ENCODE peak calls at places on chromosomes 13 and 19, in ten cellular contexts. M is transverse colon; U is CD8-positive, alpha-beta T cell; T is RWPE1; O is caudate nucleus; Q is GM23338; B is cardiac muscle cell; V is psoas muscle; W is H9; X is neural progenitor cell. D is an unnamed sample.

GRCh38 chr19:3068071-3068470 is 5.8 kb upstream of the TLE5 start:
- DNase-seq in M (no peak), U (no peak), T (no peak), O (no peak), Q (no peak), B (no peak), V (peak; percentile 86), W (no peak), X (no peak), D (no peak)

GRCh38 chr13:76948139-76948538 is at the start of gene ACOD1:
- DNase-seq in M (no peak), U (no peak), T (no peak), O (no peak), Q (no peak), B (no peak), V (no peak), W (no peak), X (no peak), D (no peak)

GRCh38 chr13:75285310-75285709 is 196.7 kb downstream of the TBC1D4 start:
- DNase-seq in M (no peak), U (no peak), T (no peak), O (no peak), Q (no peak), B (no peak), V (no peak), W (no peak), X (no peak), D (no peak)

GRCh38 chr13:50387124-50387581 is 371.9 kb downstream of the KCNRG start:
- DNase-seq in M (peak; percentile 50), U (no peak), T (no peak), O (no peak), Q (peak; percentile 72), B (no peak), V (peak; percentile 82), W (peak; percentile 72), X (peak; percentile 75), D (no peak)

GRCh38 chr13:73677041-73677589 is 457.1 kb downstream of the KLF12 start:
- DNase-seq in M (no peak), U (no peak), T (peak; percentile 75), O (no peak), Q (no peak), B (peak; percentile 70), V (no peak), W (no peak), X (no peak), D (no peak)

GRCh38 chr13:113589961-113590339 is 5.4 kb downstream of the TFDP1 start:
- DNase-seq in M (peak; percentile 4), U (no peak), T (no peak), O (no peak), Q (no peak), B (no peak), V (peak; percentile 12), W (no peak), X (no peak), D (no peak)

GRCh38 chr13:43787518-43787891 is 733 bp upstream of the ENOX1 start:
- DNase-seq in M (no peak), U (no peak), T (no peak), O (no peak), Q (peak; percentile 27), B (no peak), V (no peak), W (no peak), X (peak; percentile 13), D (no peak)

GRCh38 chr13:75550159-75550567 is 572 bp downstream of the UCHL3 start:
- DNase-seq in M (peak; percentile 41), U (no peak), T (peak; percentile 84), O (no peak), Q (peak; percentile 23), B (peak; percentile 70), V (no peak), W (no peak), X (peak; percentile 10), D (no peak)

GRCh38 chr13:43377149-43377548 is 353.8 kb downstream of the DNAJC15 start:
- DNase-seq in M (no peak), U (no peak), T (no peak), O (no peak), Q (no peak), B (peak; percentile 48), V (peak; percentile 80), W (no peak), X (no peak), D (no peak)

GRCh38 chr19:47694466-47695273 is 18.6 kb upstream of the EHD2 start:
- DNase-seq in M (no peak), U (no peak), T (no peak), O (no peak), Q (no peak), B (no peak), V (peak; percentile 48), W (no peak), X (no peak), D (no peak)

GRCh38 chr19:47696635-47697034 is 16.6 kb upstream of the EHD2 start:
- DNase-seq in M (no peak), U (no peak), T (no peak), O (no peak), Q (no peak), B (no peak), V (peak; percentile 39), W (no peak), X (no peak), D (no peak)

GRCh38 chr19:47693489-47693888 is 19.7 kb upstream of the EHD2 start:
- DNase-seq in M (no peak), U (no peak), T (no peak), O (no peak), Q (no peak), B (no peak), V (peak; percentile 23), W (no peak), X (no peak), D (no peak)

GRCh38 chr19:47693903-47694302 is 19.3 kb upstream of the EHD2 start:
- DNase-seq in M (no peak), U (no peak), T (no peak), O (no peak), Q (no peak), B (no peak), V (peak; percentile 46), W (no peak), X (no peak), D (no peak)

DNA sequence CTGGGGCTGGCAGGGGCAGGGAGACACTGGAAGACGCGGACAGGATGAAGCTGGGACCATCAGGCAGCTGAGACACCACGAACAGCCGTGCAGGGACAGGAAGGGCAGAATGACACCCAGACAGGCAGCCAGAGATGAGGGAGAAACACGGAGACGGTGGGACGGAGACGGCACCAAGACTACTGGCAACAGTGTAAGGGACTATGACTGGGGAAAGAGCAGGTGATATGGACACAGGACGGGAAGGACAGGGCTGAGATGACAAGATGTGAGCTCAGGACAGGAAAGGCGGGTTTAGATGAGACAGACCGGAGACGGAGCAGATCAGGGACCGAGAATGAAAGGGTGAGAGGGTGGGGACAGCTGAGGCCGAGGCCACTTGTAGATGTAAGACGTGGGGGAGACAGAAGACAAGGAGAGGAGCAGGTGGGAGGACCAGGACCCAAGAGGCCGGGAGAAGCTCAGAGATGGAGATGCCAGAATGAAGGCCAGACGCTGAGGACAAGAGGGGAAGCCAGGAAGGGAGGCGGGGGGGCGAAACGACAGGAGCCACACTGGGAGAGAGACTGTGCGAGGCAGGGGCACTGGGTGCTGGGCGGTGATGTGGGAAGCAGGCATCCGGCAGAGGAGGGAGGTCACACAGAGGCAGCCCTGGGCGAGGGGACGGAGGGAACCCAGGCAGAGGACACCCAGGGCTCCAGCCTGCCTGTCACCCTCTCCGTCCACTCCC is 17.5 kb upstream of the EHD2 start:
- DNase-seq in M (no peak), U (no peak), T (no peak), O (no peak), Q (no peak), B (no peak), V (peak; percentile 44), W (no peak), X (no peak), D (no peak)
- H3K27ac ChIP-seq in M (no peak overlapping the region), U (no peak overlapping the region), T (peak overlapping the region; percentile 64), O (no peak overlapping the region), Q (no peak overlapping the region), B (no peak overlapping the region), V (no peak overlapping the region), W (no peak overlapping the region), X (no peak overlapping the region), D (no peak overlapping the region)

DNA sequence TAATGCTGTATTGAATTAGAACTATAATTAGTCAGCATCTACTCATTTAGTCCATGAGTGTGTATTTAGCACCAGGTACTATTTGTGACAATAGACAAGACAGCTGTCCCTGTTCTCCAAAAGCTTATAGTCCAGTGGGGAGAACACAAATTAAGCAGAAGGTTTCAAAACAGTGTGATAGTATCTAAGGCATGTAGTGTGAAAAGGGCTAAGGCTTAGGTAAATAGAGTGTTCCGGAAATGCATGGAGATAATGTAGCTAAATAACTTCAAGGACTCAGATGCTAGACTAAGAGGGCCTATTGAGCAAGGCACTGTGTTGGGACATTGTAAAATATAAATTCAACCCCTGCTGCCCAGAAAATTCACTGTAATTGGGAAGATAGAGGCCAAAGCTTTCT is 144.1 kb upstream of the MIR17HG start:
- DNase-seq in M (no peak), U (no peak), T (no peak), O (no peak), Q (no peak), B (no peak), V (no peak), W (no peak), X (no peak), D (no peak)
- H3K27ac ChIP-seq in M (no peak overlapping the region), U (no peak overlapping the region), T (no peak overlapping the region), O (no peak overlapping the region), Q (no peak overlapping the region), B (no peak overlapping the region), V (no peak overlapping the region), W (no peak overlapping the region), X (no peak overlapping the region), D (no peak overlapping the region)

DNA sequence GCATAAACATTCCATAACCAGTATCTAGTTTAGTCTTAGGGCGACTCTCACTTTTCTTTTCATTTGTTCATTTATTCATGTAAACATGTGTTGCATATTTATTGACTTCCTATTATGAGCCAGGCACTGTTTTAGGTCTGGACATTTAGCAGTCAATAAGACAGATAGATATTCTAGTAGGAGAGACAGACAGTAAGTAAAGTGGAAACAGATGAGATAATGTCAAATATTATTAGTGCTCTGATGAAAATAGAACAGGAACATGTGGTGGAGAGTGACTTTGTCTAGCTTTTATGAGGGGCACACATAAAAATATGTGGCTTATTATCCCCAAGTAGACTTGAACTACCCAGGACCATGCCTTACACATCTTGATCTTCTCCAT is 193.0 kb downstream of the NDFIP2 start:
- DNase-seq in M (no peak), U (no peak), T (no peak), O (no peak), Q (no peak), B (no peak), V (no peak), W (no peak), X (no peak), D (no peak)
- H3K27ac ChIP-seq in M (no peak overlapping the region), U (no peak overlapping the region), T (no peak overlapping the region), O (no peak overlapping the region), Q (no peak overlapping the region), B (peak overlapping the region; percentile 86), V (peak overlapping the region; percentile 71), W (no peak overlapping the region), X (no peak overlapping the region), D (no peak overlapping the region)

DNA sequence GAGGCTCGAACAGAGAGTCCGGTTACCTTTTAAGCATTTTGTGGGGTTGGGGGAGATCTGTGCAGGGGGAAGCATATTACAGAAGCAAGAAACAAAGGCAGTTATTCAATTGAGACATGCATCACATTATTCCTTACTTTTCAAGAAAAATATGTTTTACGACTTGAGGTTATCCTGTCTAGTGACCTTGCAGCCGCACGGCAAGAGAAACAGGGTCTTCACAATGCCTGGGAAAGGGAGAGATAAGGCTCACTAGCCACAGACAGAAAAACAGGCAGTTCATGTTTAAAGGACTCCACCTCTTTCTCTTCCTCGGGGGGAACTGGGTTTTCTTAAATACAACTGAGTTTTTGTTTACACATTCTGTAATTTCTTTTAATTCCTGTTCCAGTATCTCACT is 537 bp upstream of the NCR1 start:
- DNase-seq in M (no peak), U (no peak), T (no peak), O (no peak), Q (no peak), B (no peak), V (no peak), W (no peak), X (no peak), D (no peak)
- H3K27ac ChIP-seq in M (no peak overlapping the region), U (no peak overlapping the region), T (no peak overlapping the region), O (no peak overlapping the region), Q (peak overlapping the region; percentile 59), B (no peak overlapping the region), V (no peak overlapping the region), W (no peak overlapping the region), X (no peak overlapping the region), D (no peak overlapping the region)

D was measured in effector memory CD4-positive, alpha-beta T cell.